ENCODE peak calls at places on chromosomes 1 and 21, in nine cellular contexts. One of them, this sample, is unnamed.
A peak's percentile ranks its signal among the peaks of the same experiment; 100 is the strongest.

GRCh38 chr1:232291258-232291657 is 338.7 kb downstream of the SIPA1L2 start:
- DNase-seq in transverse colon: no peak
- DNase-seq in psoas muscle: no peak
- DNase-seq in testis: no peak
- DNase-seq in HFFc6: no peak
- DNase-seq in coronary artery: no peak
- DNase-seq in heart right ventricle: no peak
- DNase-seq in endodermal cell: no peak
- DNase-seq in body of pancreas: no peak
- DNase-seq in this sample: no peak

GRCh38 chr1:43979528-43980254 is 681 bp downstream of the B4GALT2 start:
- DNase-seq in transverse colon: peak; percentile 72
- DNase-seq in psoas muscle: peak; percentile 75
- DNase-seq in testis: peak; percentile 50
- DNase-seq in HFFc6: peak; percentile 43
- DNase-seq in coronary artery: no peak
- DNase-seq in heart right ventricle: peak; percentile 48
- DNase-seq in endodermal cell: peak; percentile 74
- DNase-seq in body of pancreas: peak; percentile 74
- DNase-seq in this sample: peak; percentile 74

GRCh38 chr1:24389231-24389678 is 24.3 kb downstream of the STPG1 start:
- DNase-seq in transverse colon: peak; percentile 29
- DNase-seq in psoas muscle: no peak
- DNase-seq in testis: no peak
- DNase-seq in HFFc6: no peak
- DNase-seq in coronary artery: no peak
- DNase-seq in heart right ventricle: no peak
- DNase-seq in endodermal cell: no peak
- DNase-seq in body of pancreas: no peak
- DNase-seq in this sample: no peak

GRCh38 chr1:1046767-1047166 is 26.8 kb downstream of the AGRN start:
- DNase-seq in transverse colon: no peak
- DNase-seq in psoas muscle: no peak
- DNase-seq in testis: no peak
- DNase-seq in HFFc6: no peak
- DNase-seq in coronary artery: no peak
- DNase-seq in heart right ventricle: no peak
- DNase-seq in endodermal cell: no peak
- DNase-seq in body of pancreas: no peak
- DNase-seq in this sample: no peak

GRCh38 chr1:17682403-17682802 is 72.7 kb upstream of the ACTL8 start:
- DNase-seq in transverse colon: no peak
- DNase-seq in psoas muscle: no peak
- DNase-seq in testis: no peak
- DNase-seq in HFFc6: no peak
- DNase-seq in coronary artery: no peak
- DNase-seq in heart right ventricle: no peak
- DNase-seq in endodermal cell: no peak
- DNase-seq in body of pancreas: no peak
- DNase-seq in this sample: no peak

GRCh38 chr21:30448514-30448913 is 8.4 kb downstream of the KRTAP15-1 start:
- DNase-seq in transverse colon: no peak
- DNase-seq in psoas muscle: no peak
- DNase-seq in testis: no peak
- DNase-seq in HFFc6: no peak
- DNase-seq in coronary artery: no peak
- DNase-seq in heart right ventricle: no peak
- DNase-seq in endodermal cell: no peak
- DNase-seq in body of pancreas: no peak
- DNase-seq in this sample: no peak

GRCh38 chr1:170881268-170882265 is 53.8 kb upstream of the MROH9 start:
- DNase-seq in transverse colon: no peak
- DNase-seq in psoas muscle: no peak
- DNase-seq in testis: peak; percentile 31
- DNase-seq in HFFc6: peak; percentile 48
- DNase-seq in coronary artery: no peak
- DNase-seq in heart right ventricle: no peak
- DNase-seq in endodermal cell: no peak
- DNase-seq in body of pancreas: no peak
- DNase-seq in this sample: no peak

GRCh38 chr1:109207472-109208103 is 6.1 kb upstream of the SARS1 start:
- DNase-seq in transverse colon: no peak
- DNase-seq in psoas muscle: no peak
- DNase-seq in testis: no peak
- DNase-seq in HFFc6: no peak
- DNase-seq in coronary artery: no peak
- DNase-seq in heart right ventricle: no peak
- DNase-seq in endodermal cell: no peak
- DNase-seq in body of pancreas: no peak
- DNase-seq in this sample: no peak

GRCh38 chr1:182163821-182164223 is 102.3 kb upstream of the ZNF648 start:
- DNase-seq in transverse colon: peak; percentile 24
- DNase-seq in psoas muscle: peak; percentile 85
- DNase-seq in testis: peak; percentile 49
- DNase-seq in HFFc6: no peak
- DNase-seq in coronary artery: no peak
- DNase-seq in heart right ventricle: peak; percentile 54
- DNase-seq in endodermal cell: no peak
- DNase-seq in body of pancreas: no peak
- DNase-seq in this sample: no peak

GRCh38 chr1:223827193-223827663 is 18.5 kb downstream of the TP53BP2 start:
- DNase-seq in transverse colon: no peak
- DNase-seq in psoas muscle: no peak
- DNase-seq in testis: no peak
- DNase-seq in HFFc6: peak; percentile 29
- DNase-seq in coronary artery: no peak
- DNase-seq in heart right ventricle: no peak
- DNase-seq in endodermal cell: no peak
- DNase-seq in body of pancreas: peak; percentile 34
- DNase-seq in this sample: no peak

GRCh38 chr1:17795081-17795809 is 40.1 kb downstream of the ACTL8 start:
- DNase-seq in transverse colon: peak; percentile 49
- DNase-seq in psoas muscle: no peak
- DNase-seq in testis: no peak
- DNase-seq in HFFc6: no peak
- DNase-seq in coronary artery: peak; percentile 21
- DNase-seq in heart right ventricle: no peak
- DNase-seq in endodermal cell: no peak
- DNase-seq in body of pancreas: no peak
- DNase-seq in this sample: no peak

GRCh38 chr1:92274939-92275338 is 23.8 kb downstream of the GLMN start:
- DNase-seq in transverse colon: no peak
- DNase-seq in psoas muscle: no peak
- DNase-seq in testis: no peak
- DNase-seq in HFFc6: no peak
- DNase-seq in coronary artery: no peak
- DNase-seq in heart right ventricle: no peak
- DNase-seq in endodermal cell: no peak
- DNase-seq in body of pancreas: no peak
- DNase-seq in this sample: no peak

GRCh38 chr1:181801617-181802016 is 259.9 kb downstream of the ZNF648 start:
- DNase-seq in transverse colon: no peak
- DNase-seq in psoas muscle: no peak
- DNase-seq in testis: no peak
- DNase-seq in HFFc6: no peak
- DNase-seq in coronary artery: no peak
- DNase-seq in heart right ventricle: no peak
- DNase-seq in endodermal cell: no peak
- DNase-seq in body of pancreas: no peak
- DNase-seq in this sample: no peak

GRCh38 chr1:85822696-85823095 is 114.5 kb upstream of the ZNHIT6 start:
- DNase-seq in transverse colon: no peak
- DNase-seq in psoas muscle: no peak
- DNase-seq in testis: no peak
- DNase-seq in HFFc6: no peak
- DNase-seq in coronary artery: no peak
- DNase-seq in heart right ventricle: no peak
- DNase-seq in endodermal cell: no peak
- DNase-seq in body of pancreas: no peak
- DNase-seq in this sample: no peak

GRCh38 chr1:187474266-187474665 is 645.5 kb downstream of the PLA2G4A start:
- DNase-seq in transverse colon: no peak
- DNase-seq in psoas muscle: no peak
- DNase-seq in testis: no peak
- DNase-seq in HFFc6: no peak
- DNase-seq in coronary artery: no peak
- DNase-seq in heart right ventricle: no peak
- DNase-seq in endodermal cell: no peak
- DNase-seq in body of pancreas: no peak
- DNase-seq in this sample: no peak

GRCh38 chr1:31699341-31699891 is 4.4 kb downstream of the COL16A1 start:
- DNase-seq in transverse colon: no peak
- DNase-seq in psoas muscle: no peak
- DNase-seq in testis: no peak
- DNase-seq in HFFc6: no peak
- DNase-seq in coronary artery: no peak
- DNase-seq in heart right ventricle: no peak
- DNase-seq in endodermal cell: no peak
- DNase-seq in body of pancreas: no peak
- DNase-seq in this sample: no peak

GRCh38 chr1:14519976-14520375 is 78.5 kb upstream of the KAZN start:
- DNase-seq in transverse colon: no peak
- DNase-seq in psoas muscle: no peak
- DNase-seq in testis: no peak
- DNase-seq in HFFc6: no peak
- DNase-seq in coronary artery: peak; percentile 36
- DNase-seq in heart right ventricle: no peak
- DNase-seq in endodermal cell: no peak
- DNase-seq in body of pancreas: no peak
- DNase-seq in this sample: no peak

GRCh38 chr1:158121604-158122254 is 59.0 kb upstream of the CD1D start:
- DNase-seq in transverse colon: peak; percentile 25
- DNase-seq in psoas muscle: no peak
- DNase-seq in testis: peak; percentile 50
- DNase-seq in HFFc6: peak; percentile 36
- DNase-seq in coronary artery: no peak
- DNase-seq in heart right ventricle: no peak
- DNase-seq in endodermal cell: peak; percentile 89
- DNase-seq in body of pancreas: peak; percentile 55
- DNase-seq in this sample: no peak

GRCh38 chr1:216532399-216532798 is 109.2 kb upstream of the USH2A start:
- DNase-seq in transverse colon: no peak
- DNase-seq in psoas muscle: no peak
- DNase-seq in testis: no peak
- DNase-seq in HFFc6: no peak
- DNase-seq in coronary artery: no peak
- DNase-seq in heart right ventricle: no peak
- DNase-seq in endodermal cell: no peak
- DNase-seq in body of pancreas: no peak
- DNase-seq in this sample: no peak

GRCh38 chr21:45303111-45303615 is 15.5 kb upstream of the POFUT2 start:
- DNase-seq in transverse colon: no peak
- DNase-seq in psoas muscle: peak; percentile 54
- DNase-seq in testis: no peak
- DNase-seq in HFFc6: no peak
- DNase-seq in coronary artery: peak; percentile 65
- DNase-seq in heart right ventricle: peak; percentile 20
- DNase-seq in endodermal cell: peak; percentile 39
- DNase-seq in body of pancreas: peak; percentile 1
- DNase-seq in this sample: no peak

GRCh38 chr1:202205523-202206190 is 12.1 kb downstream of the LGR6 start:
- DNase-seq in transverse colon: no peak
- DNase-seq in psoas muscle: no peak
- DNase-seq in testis: peak; percentile 57
- DNase-seq in HFFc6: no peak
- DNase-seq in coronary artery: no peak
- DNase-seq in heart right ventricle: no peak
- DNase-seq in endodermal cell: peak; percentile 77
- DNase-seq in body of pancreas: no peak
- DNase-seq in this sample: no peak
- TF ChIP-seq CTCF in transverse colon: no peak
- TF ChIP-seq CTCF in psoas muscle: no peak
- TF ChIP-seq CTCF in testis: no peak
- TF ChIP-seq CTCF in HFFc6: peak; percentile 27
- TF ChIP-seq CTCF in coronary artery: no peak
- TF ChIP-seq CTCF in heart right ventricle: no peak
- TF ChIP-seq CTCF in endodermal cell: peak; percentile 67
- TF ChIP-seq CTCF in body of pancreas: no peak
- TF ChIP-seq CTCF in this sample: peak; percentile 43

GRCh38 chr1:73635021-73635420 is 563.0 kb downstream of the LRRIQ3 start:
- DNase-seq in transverse colon: no peak
- DNase-seq in psoas muscle: no peak
- DNase-seq in testis: no peak
- DNase-seq in HFFc6: no peak
- DNase-seq in coronary artery: no peak
- DNase-seq in heart right ventricle: no peak
- DNase-seq in endodermal cell: no peak
- DNase-seq in body of pancreas: no peak
- DNase-seq in this sample: no peak
- TF ChIP-seq CTCF in transverse colon: no peak
- TF ChIP-seq CTCF in psoas muscle: no peak
- TF ChIP-seq CTCF in testis: no peak
- TF ChIP-seq CTCF in HFFc6: no peak
- TF ChIP-seq CTCF in coronary artery: no peak
- TF ChIP-seq CTCF in heart right ventricle: no peak
- TF ChIP-seq CTCF in endodermal cell: no peak
- TF ChIP-seq CTCF in body of pancreas: no peak
- TF ChIP-seq CTCF in this sample: no peak

DNA sequence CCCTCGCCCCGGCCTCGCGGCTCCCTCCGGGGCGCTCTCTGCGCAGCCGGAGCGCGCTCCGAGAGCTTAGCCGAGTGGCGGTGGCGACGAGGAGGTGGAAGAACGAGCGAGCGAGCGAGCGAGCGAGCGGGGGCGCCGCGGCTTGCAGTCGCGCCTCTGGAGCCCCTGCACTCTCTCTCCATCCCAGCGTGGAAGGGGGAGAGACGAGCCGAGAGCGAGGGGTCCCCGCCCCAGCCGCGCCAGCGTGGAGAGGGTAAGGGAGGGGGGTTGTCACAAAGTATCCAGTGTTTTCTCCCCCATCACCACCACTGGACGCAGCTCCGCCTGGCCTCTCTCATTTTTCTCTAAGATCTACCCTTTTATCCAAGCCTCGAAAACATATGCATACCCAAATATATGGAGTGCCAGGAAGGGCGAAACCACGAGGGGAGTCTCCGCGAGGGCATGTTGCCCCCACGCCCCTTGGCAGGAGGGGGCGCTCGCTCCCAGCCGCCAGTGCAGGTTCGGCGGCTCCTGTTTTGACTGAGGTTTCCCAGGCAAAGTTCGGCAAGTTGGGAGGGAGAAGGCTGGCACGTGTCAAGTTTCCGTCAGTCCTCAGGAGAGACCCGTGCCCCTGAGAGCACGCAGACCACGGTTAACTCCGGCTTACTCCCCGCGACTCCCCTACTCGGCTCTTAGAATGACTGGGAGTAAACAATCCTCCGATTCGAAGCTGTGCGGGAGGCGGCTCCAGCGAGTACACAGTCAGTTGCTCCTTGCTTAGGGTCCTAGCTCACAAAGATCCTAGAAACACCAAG is 569 bp upstream of the DAB1 start:
- DNase-seq in transverse colon: no peak
- DNase-seq in psoas muscle: peak; percentile 53
- DNase-seq in testis: peak; percentile 63
- DNase-seq in HFFc6: peak; percentile 10
- DNase-seq in coronary artery: no peak
- DNase-seq in heart right ventricle: peak; percentile 53
- DNase-seq in endodermal cell: peak; percentile 95
- DNase-seq in body of pancreas: peak; percentile 24
- DNase-seq in this sample: peak; percentile 80
- TF ChIP-seq CTCF in transverse colon: peak; percentile 35
- TF ChIP-seq CTCF in psoas muscle: peak; percentile 59
- TF ChIP-seq CTCF in testis: peak; percentile 55
- TF ChIP-seq CTCF in HFFc6: peak; percentile 79
- TF ChIP-seq CTCF in coronary artery: no peak
- TF ChIP-seq CTCF in heart right ventricle: peak; percentile 71
- TF ChIP-seq CTCF in endodermal cell: peak; percentile 97
- TF ChIP-seq CTCF in body of pancreas: no peak
- TF ChIP-seq CTCF in this sample: peak; percentile 78

GRCh38 chr21:33437140-33437539 is 33.9 kb downstream of the IFNGR2 start:
- DNase-seq in transverse colon: no peak
- DNase-seq in psoas muscle: no peak
- DNase-seq in testis: no peak
- DNase-seq in HFFc6: no peak
- DNase-seq in coronary artery: no peak
- DNase-seq in heart right ventricle: no peak
- DNase-seq in endodermal cell: no peak
- DNase-seq in body of pancreas: no peak
- DNase-seq in this sample: no peak
- TF ChIP-seq CTCF in transverse colon: no peak
- TF ChIP-seq CTCF in psoas muscle: no peak
- TF ChIP-seq CTCF in testis: no peak
- TF ChIP-seq CTCF in HFFc6: no peak
- TF ChIP-seq CTCF in coronary artery: no peak
- TF ChIP-seq CTCF in heart right ventricle: no peak
- TF ChIP-seq CTCF in endodermal cell: no peak
- TF ChIP-seq CTCF in body of pancreas: no peak
- TF ChIP-seq CTCF in this sample: no peak

This sample was measured in type B pancreatic cell.